ENCODE peak calls at places on chromosomes 7 and 10, in four cellular contexts. U is small intestine; T is CD4-positive, alpha-beta memory T cell; A is upper lobe of right lung. N is an unnamed sample. For H3K36me3 and H3K4me1, the result is how much of the 10 kb centered on the place peaks cover.

GRCh38 chr7:24307294-24307693 is 23.3 kb downstream of the NPY start:
- DNase-seq in A (no peak), U (no peak), T (no peak), N (no peak)

GRCh38 chr7:149714910-149715471 is 58.4 kb downstream of the ZNF467 start:
- DNase-seq in A (peak), T (no peak), U (peak), N (no peak)

GRCh38 chr10:125159932-125160855 is at the start of gene CTBP2:
- DNase-seq in A (peak), U (peak), T (no peak), N (peak)

GRCh38 chr7:130010689-130011412 is 40.3 kb downstream of the ZC3HC1 start:
- DNase-seq in T (peak), A (peak), U (peak), N (peak)

GRCh38 chr10:60809157-60809556 is 30.9 kb downstream of the CDK1 start:
- DNase-seq in T (no peak), A (no peak), U (no peak), N (no peak)

GRCh38 chr7:76260171-76260703 is 42.2 kb upstream of the HSPB1 start:
- DNase-seq in T (no peak), A (no peak), U (no peak), N (peak)

GRCh38 chr10:126479280-126479679 is 91.0 kb upstream of the ADAM12 start:
- DNase-seq in T (no peak), U (no peak), A (no peak), N (no peak)

GRCh38 chr10:129031233-129032150 is 435.5 kb upstream of the MGMT start:
- DNase-seq in U (peak), A (no peak), T (peak), N (peak)

GRCh38 chr7:102412548-102412947 is 16.4 kb downstream of the PRKRIP1 start:
- DNase-seq in U (no peak), T (peak), A (no peak), N (no peak)

GRCh38 chr10:117186832-117187615 is 10.3 kb upstream of the KCNK18 start:
- DNase-seq in U (no peak), T (no peak), A (no peak), N (no peak)

GRCh38 chr10:79084012-79084971 is 15.5 kb downstream of the ZMIZ1 start:
- DNase-seq in A (peak), T (no peak), U (peak), N (peak)

GRCh38 chr7:133423618-133424017 is 170.7 kb downstream of the EXOC4 start:
- DNase-seq in T (no peak), A (peak), U (no peak), N (no peak)

GRCh38 chr10:112952282-112952991 is 2.4 kb downstream of the TCF7L2 start:
- DNase-seq in U (peak), T (no peak), A (peak), N (peak)

GRCh38 chr7:132966731-132967130 is 115.2 kb downstream of the CHCHD3 start:
- DNase-seq in U (peak), T (no peak), A (no peak), N (no peak)

GRCh38 chr7:97693586-97693985 is 38.3 kb upstream of the TAC1 start:
- DNase-seq in U (peak), T (no peak), A (no peak), N (no peak)

GRCh38 chr10:4073912-4074311 is 288.9 kb upstream of the KLF6 start:
- DNase-seq in A (no peak), T (no peak), U (no peak), N (no peak)

GRCh38 chr10:129799942-129800341 is 164.1 kb downstream of the EBF3 start:
- DNase-seq in U (no peak), T (no peak), A (no peak), N (no peak)

GRCh38 chr10:129580010-129580409 is 113.0 kb downstream of the MGMT start:
- DNase-seq in A (no peak), T (no peak), U (no peak), N (no peak)

GRCh38 chr10:35813219-35813618 is 171.1 kb upstream of the FZD8 start:
- DNase-seq in U (no peak), A (no peak), T (no peak), N (no peak)

GRCh38 chr7:101127460-101128039 is 646 bp downstream of the SERPINE1 start:
- DNase-seq in A (no peak), T (no peak), U (no peak), N (no peak)

GRCh38 chr7:80918909-80919721 is at the start of gene SEMA3C:
- DNase-seq in A (peak), U (peak), T (no peak), N (peak)

GRCh38 chr7:33881316-33881715 is 24.0 kb upstream of the BMPER start:
- DNase-seq in U (no peak), A (no peak), T (no peak), N (no peak)

GRCh38 chr10:13099144-13099665 is 758 bp upstream of the OPTN start:
- DNase-seq in U (peak), T (peak), A (no peak), N (peak)

GRCh38 chr7:143320620-143321019 is 4.7 kb downstream of the CLCN1 start:
- DNase-seq in U (peak), T (no peak), A (no peak), N (no peak)

GRCh38 chr10:13703997-13704536 is 117.3 kb downstream of the PRPF18 start:
- DNase-seq in A (no peak), U (no peak), T (no peak), N (no peak)

GRCh38 chr7:13016633-13017324 is 329.3 kb downstream of the ARL4A start:
- DNase-seq in T (no peak), A (peak), U (peak), N (no peak)

GRCh38 chr7:48168159-48168558 is 3.1 kb upstream of the ABCA13 start:
- DNase-seq in T (no peak), A (no peak), U (peak), N (no peak)

GRCh38 chr7:155299539-155300202 is 2.0 kb downstream of the INSIG1 start:
- DNase-seq in A (no peak), T (no peak), U (peak), N (no peak)

GRCh38 chr10:102645388-102645740 is 1.1 kb downstream of the TRIM8 start:
- DNase-seq in T (peak), U (peak), A (peak), N (peak)

GRCh38 chr7:116955801-116956514 is 2.7 kb downstream of the ST7 start:
- DNase-seq in T (no peak), A (no peak), U (no peak), N (no peak)

GRCh38 chr7:52925332-52925731 is 110.1 kb upstream of the POM121L12 start:
- DNase-seq in T (no peak), U (no peak), A (no peak), N (peak)

GRCh38 chr7:19587291-19587690 is 121.5 kb downstream of the POLR1F start:
- DNase-seq in A (no peak), T (no peak), U (no peak), N (no peak)

GRCh38 chr10:124903119-124903518 is 38.8 kb upstream of the ZRANB1 start:
- DNase-seq in T (no peak), U (no peak), A (no peak), N (no peak)

GRCh38 chr7:156474241-156474743 is 166.3 kb upstream of the RNF32 start:
- DNase-seq in A (no peak), U (peak), T (no peak), N (no peak)

GRCh38 chr10:132880148-132880981 is 62.0 kb downstream of the CFAP46 start:
- DNase-seq in T (no peak), A (peak), U (no peak), N (no peak)

GRCh38 chr7:152899482-152900166 is 140.1 kb downstream of the ACTR3B start:
- DNase-seq in T (no peak), A (peak), U (no peak), N (no peak)

GRCh38 chr10:111956841-111957240 is 226.7 kb downstream of the GPAM start:
- DNase-seq in T (no peak), A (no peak), U (no peak), N (no peak)

DNA sequence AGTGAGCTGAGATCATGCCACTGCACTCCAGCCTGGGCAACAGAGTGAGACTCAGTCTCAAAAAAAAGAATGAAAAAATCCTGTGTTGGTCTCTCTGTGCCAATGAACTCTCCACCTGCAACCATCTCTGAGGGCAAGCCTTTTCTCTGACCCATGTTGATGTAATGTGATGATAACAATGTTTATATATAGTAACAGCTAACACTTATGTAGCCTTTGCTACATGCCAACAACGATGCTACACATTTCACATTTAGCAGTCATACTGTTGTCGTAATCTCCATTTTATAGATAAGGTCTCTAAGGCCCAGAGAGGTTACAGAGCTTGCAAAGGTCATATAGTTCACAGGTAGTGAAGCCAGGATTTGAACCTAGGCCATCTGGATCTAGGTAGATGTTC is 11.5 kb downstream of the COX15 start:
- DNase-seq in U (no peak), T (no peak), A (no peak), N (no peak)
- H3K36me3 ChIP-seq in U (under half), T (half or more), A (half or more), N (half or more)

GRCh38 chr10:89164920-89165319 is 42.2 kb downstream of the CH25H start:
- DNase-seq in T (no peak), U (no peak), A (no peak), N (no peak)

GRCh38 chr10:89165923-89166322 is 41.2 kb downstream of the CH25H start:
- DNase-seq in A (no peak), U (no peak), T (no peak), N (no peak)

GRCh38 chr10:89171263-89171872 is 35.7 kb downstream of the CH25H start:
- DNase-seq in A (no peak), U (no peak), T (no peak), N (no peak)

GRCh38 chr10:89164080-89164479 is 43.0 kb downstream of the CH25H start:
- DNase-seq in T (no peak), A (no peak), U (no peak), N (no peak)

DNA sequence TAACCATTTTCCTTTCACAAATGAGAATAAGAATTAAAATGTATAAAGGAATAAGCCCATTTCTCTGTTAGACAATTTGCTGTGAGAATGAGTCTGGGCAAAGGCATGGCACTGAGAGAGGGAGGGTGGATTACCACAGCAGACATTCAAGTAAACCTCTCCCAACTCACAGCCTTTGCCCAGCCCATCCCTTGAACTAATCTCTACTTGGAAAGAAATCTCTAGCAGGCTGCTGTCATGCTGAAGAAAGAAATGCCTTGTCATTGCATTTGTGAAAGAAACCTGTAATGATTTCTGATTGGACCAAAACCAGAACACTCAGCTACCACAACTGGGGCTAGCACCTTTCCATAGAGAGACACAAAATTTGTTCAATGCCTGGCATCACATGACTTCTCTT is 39.2 kb downstream of the CH25H start:
- DNase-seq in A (no peak), U (peak), T (no peak), N (no peak)
- H3K4me3 ChIP-seq in A (no peak), U (no peak), T (no peak), N (no peak)

DNA sequence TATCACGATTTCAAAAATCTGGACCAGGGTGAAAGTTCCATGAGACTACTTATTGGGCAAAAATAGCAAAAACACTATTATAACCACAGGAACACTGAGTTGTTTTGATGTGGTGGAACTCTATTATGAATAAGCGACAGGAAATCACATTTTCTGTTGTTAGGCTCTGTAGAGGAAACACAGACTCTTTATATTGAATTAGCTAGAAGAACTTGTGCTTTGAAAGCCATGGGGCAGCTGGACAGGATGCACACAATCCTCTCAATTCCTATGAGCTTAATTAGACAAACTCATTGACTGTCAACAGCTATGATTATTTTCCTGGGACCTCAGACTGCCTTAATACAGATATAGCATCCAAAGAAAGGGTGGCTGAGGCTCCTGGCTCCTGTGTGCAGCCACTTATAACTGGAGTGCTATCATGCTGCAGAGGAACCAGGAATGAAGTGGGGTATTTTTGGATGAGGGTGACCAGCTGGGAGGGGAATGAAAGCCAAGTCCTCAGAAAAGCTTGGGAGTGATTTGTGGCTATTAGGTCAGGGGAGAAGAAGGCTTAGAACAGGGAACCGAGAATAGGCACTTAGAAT is 657.3 kb downstream of the TYW1 start:
- DNase-seq in T (no peak), U (no peak), A (no peak), N (no peak)
- H3K4me1 ChIP-seq in T (under half), U (under half), A (under half), N (under half)

DNA sequence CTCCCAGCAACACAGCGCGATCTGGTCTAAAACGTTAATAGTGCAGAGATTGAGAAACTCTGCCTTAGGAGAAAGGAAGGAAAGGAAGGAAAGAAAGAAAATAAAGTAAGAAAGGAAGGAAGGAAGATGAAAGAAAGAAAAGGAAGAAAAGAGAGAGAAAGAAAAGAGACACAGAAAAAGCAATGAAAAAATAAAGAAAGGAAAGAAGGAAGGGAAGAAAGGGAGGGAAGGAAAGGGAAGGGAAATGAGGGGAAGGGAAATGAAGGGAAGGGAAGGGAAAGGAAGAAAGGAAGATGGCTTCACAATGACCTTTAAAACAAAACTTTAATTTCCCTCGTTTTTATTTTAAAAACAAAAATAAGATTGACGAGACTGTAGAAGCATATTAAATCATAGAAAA is 173.1 kb downstream of the ITGA8 start:
- DNase-seq in A (no peak), U (no peak), T (no peak), N (no peak)
- H3K36me3 ChIP-seq in A (under half), U (under half), T (under half), N (under half)

GRCh38 chr7:1060315-1061080 is 16.2 kb downstream of the GPR146 start:
- DNase-seq in U (no peak), A (peak), T (no peak), N (peak)
- H3K4me3 ChIP-seq in U (no peak), A (peak), T (no peak), N (no peak)

GRCh38 chr10:80452069-80452468 is 2.0 kb upstream of the TSPAN14 start:
- DNase-seq in T (no peak), U (no peak), A (no peak), N (no peak)
- H3K4me1 ChIP-seq in T (under half), U (under half), A (under half), N (under half)

GRCh38 chr7:151133266-151133985 is 34.1 kb downstream of the GBX1 start:
- DNase-seq in A (peak), T (no peak), U (no peak), N (no peak)
- H3K36me3 ChIP-seq in A (half or more), T (under half), U (under half), N (half or more)

DNA sequence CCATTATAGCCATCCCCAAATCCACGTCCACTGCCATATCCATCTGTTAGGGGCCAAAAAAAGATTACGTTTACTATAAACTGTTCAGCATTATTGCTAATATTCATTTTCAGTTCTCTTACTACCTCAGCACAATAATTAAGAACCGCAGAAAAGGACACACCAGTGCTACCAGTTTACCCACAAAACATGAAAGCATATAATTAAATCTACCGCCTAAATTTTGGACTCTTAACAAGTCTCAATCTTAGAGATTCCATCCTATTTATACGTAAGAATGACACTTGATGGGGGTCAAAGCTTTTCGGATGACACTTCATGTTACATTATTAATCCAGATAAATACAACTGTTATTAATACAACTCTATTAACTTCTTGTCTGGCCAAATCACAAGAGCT is 4.7 kb downstream of the HNRNPA2B1 start:
- DNase-seq in U (no peak), A (no peak), T (no peak), N (no peak)
- H3K4me3 ChIP-seq in U (no peak), A (peak), T (peak), N (no peak)

GRCh38 chr10:71270301-71270777 is 48.7 kb upstream of the SLC29A3 start:
- DNase-seq in A (no peak), T (peak), U (peak), N (peak)

GRCh38 chr10:71270821-71271220 is 48.2 kb upstream of the SLC29A3 start:
- DNase-seq in A (no peak), T (no peak), U (no peak), N (no peak)

GRCh38 chr10:71273506-71273905 is 45.6 kb upstream of the SLC29A3 start:
- DNase-seq in T (no peak), U (no peak), A (no peak), N (no peak)

GRCh38 chr10:71272122-71272771 is 46.8 kb upstream of the SLC29A3 start:
- DNase-seq in A (no peak), T (no peak), U (no peak), N (no peak)

GRCh38 chr10:71271626-71272025 is 47.4 kb upstream of the SLC29A3 start:
- DNase-seq in U (no peak), A (no peak), T (no peak), N (no peak)
- H3K4me1 ChIP-seq in U (under half), A (under half), T (under half), N (under half)

GRCh38 chr7:73544678-73545077 is 12.8 kb downstream of the BCL7B start:
- DNase-seq in T (no peak), A (no peak), U (no peak), N (no peak)
- H3K36me3 ChIP-seq in T (under half), A (half or more), U (under half), N (under half)